ENCODE peak calls at places on chromosomes 7 and 10, in four cellular contexts. K is RWPE1, Z is AG10803, C is body of pancreas. F is an unnamed sample.

GRCh38 chr10:128993443-128993842 is 473.6 kb upstream of the MGMT start:
- DNase-seq in C (no peak), Z (no peak), K (no peak), F (no peak)

GRCh38 chr7:28005075-28005847 is 175.3 kb downstream of the JAZF1 start:
- DNase-seq in K (no peak), C (no peak), Z (peak), F (no peak)

GRCh38 chr7:33040803-33041516 is 21.6 kb downstream of the NT5C3A start:
- DNase-seq in C (peak), K (peak), Z (no peak), F (peak)

GRCh38 chr10:114876602-114877300 is 55.2 kb downstream of the FHIP2A start:
- DNase-seq in C (peak), K (peak), Z (peak), F (peak)

GRCh38 chr7:22728416-22729029 is 1.5 kb downstream of the IL6 start:
- DNase-seq in C (no peak), K (peak), Z (peak), F (no peak)

GRCh38 chr7:131619336-131620305 is 63.2 kb upstream of the PODXL start:
- DNase-seq in C (no peak), K (no peak), Z (no peak), F (no peak)

GRCh38 chr7:131606346-131607290 is 50.2 kb upstream of the PODXL start:
- DNase-seq in Z (no peak), C (no peak), K (no peak), F (no peak)

GRCh38 chr7:116327751-116328150 is 117.4 kb downstream of the TES start:
- DNase-seq in Z (peak), K (no peak), C (no peak), F (no peak)

GRCh38 chr7:35906191-35906908 is 105.5 kb downstream of the SEPTIN7 start:
- DNase-seq in Z (peak), K (peak), C (peak), F (peak)

GRCh38 chr10:37643187-37643586 is 214.2 kb downstream of the ZNF248 start:
- DNase-seq in K (no peak), C (no peak), Z (no peak), F (no peak)

GRCh38 chr7:155863721-155864151 is 51.5 kb upstream of the SHH start:
- DNase-seq in Z (no peak), C (no peak), K (no peak), F (no peak)

GRCh38 chr7:44388089-44388970 is 62.9 kb upstream of the CAMK2B start:
- DNase-seq in K (no peak), C (no peak), Z (no peak), F (no peak)

GRCh38 chr10:306654-307185 is 171.5 kb downstream of the ZMYND11 start:
- DNase-seq in C (peak), Z (no peak), K (no peak), F (no peak)

GRCh38 chr10:17781856-17782255 is 27.3 kb upstream of the MRC1 start:
- DNase-seq in C (no peak), Z (no peak), K (no peak), F (no peak)

GRCh38 chr10:18647151-18647550 is 4.2 kb downstream of the NSUN6 start:
- DNase-seq in C (no peak), Z (no peak), K (no peak), F (no peak)

GRCh38 chr7:130356121-130356759 is 11.6 kb downstream of the CPA5 start:
- DNase-seq in Z (peak), K (peak), C (peak), F (no peak)

GRCh38 chr10:118840071-118840775 is 85.5 kb upstream of the CACUL1 start:
- DNase-seq in C (no peak), K (peak), Z (no peak), F (no peak)

GRCh38 chr10:4943821-4944220 is 19.4 kb upstream of the AKR1C1 start:
- DNase-seq in Z (no peak), K (no peak), C (no peak), F (no peak)

GRCh38 chr7:94376281-94376680 is 18.4 kb upstream of the COL1A2 start:
- DNase-seq in C (no peak), K (no peak), Z (no peak), F (no peak)

GRCh38 chr7:164882-165660 is 27.3 kb upstream of the FAM20C start:
- DNase-seq in Z (no peak), C (peak), K (no peak), F (no peak)

GRCh38 chr10:69721690-69722310 is 79.9 kb upstream of the COL13A1 start:
- DNase-seq in C (no peak), Z (peak), K (no peak), F (no peak)

GRCh38 chr7:37674534-37674933 is 9.0 kb upstream of the GPR141 start:
- DNase-seq in Z (no peak), C (no peak), K (no peak), F (no peak)

GRCh38 chr10:3080608-3081007 is 13.3 kb downstream of the PFKP start:
- DNase-seq in C (no peak), Z (no peak), K (no peak), F (no peak)
- TF ChIP-seq CTCF in C (no peak), Z (no peak), K (no peak), F (no peak)

DNA sequence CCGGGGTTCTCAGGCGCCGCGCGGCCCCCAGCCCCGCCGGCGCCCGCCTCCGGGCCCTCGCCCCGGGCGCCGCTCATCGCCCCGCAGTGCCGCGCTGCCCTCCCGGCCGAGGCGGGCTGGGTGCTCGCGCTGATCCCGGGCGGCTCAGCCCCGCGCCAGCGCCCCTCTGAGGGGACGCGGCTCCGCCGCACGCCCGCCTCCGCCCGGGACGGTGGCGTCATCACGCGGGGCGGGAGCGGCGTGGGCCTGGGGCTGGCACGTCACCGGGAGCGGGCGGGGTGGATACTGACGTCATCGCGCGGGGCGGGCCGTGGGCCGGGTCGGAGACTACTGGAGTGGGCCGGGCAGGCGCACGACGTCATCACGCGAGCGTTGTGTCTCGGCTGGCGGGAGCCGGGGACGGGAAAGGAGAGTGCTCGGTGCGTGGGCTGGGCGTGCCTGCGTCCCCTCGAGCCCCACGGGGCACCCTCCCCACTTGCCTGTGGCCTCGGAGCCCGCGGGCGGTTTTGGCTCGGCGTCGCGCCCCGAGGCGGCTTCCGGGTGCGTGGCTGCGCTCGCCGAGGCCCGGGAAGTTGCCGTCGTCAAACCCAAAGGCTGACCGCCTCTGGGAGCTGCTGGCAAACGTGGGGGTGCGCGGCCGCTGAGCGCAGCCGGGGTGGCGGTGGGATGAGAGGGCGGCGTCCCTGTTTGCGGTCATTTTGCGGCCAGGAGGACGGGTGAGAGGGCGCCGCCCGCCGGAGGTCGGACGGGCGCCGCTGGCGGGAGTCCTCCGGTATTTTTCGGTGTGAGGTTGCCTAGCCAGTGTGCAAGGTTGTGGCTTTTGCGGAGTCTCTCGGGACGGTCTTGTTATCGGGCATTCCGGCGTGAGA is at the start of gene ESYT2:
- DNase-seq in C (peak), Z (peak), K (peak), F (peak)
- TF ChIP-seq CTCF in C (no peak), Z (no peak), K (peak), F (no peak)

DNA sequence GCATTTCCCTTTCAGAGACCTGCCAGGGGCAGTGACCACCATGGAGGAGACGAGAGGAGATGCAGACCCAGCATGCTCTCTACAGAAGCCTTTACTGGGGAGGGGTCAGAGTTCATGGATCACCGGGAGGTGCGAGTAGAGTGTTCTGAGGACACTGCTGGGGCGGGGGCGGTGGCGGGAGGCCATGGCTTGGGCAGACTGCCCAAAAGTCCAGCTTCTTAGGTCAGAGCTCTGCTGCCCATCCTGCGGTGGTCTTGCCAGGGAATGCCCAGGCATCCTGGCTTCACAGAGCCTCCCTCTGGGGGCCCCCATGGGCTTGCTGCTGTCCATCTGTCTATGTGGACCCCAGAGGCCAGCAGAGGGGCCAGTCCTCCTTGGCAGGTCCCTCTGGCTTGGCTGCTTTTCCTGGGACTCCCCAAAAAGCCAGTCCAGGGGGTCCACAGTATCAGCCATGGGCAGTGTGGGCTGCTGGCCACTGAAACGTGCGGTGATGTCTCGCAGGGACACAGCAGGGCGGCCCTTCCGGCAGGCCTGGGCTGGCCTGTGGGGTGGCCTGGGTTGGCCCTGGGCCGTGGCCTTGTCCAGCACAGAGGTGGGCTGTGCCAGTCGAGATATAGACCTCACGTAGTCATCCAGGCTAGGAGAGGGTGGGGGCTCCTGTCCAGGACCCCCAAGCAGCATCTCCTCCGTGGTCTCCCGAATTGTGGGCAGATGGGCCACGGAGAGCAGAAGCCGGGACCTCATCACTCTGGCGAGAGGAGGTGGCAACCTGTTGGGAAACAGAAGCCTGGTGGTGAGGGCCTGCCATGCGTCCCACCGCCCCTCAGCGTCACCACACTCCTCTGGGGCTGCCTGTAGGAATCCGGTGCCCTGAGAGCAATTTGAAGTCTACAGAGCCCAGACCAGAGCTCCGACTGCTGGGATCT is 1.1 kb downstream of the DEPP1 start:
- DNase-seq in C (peak), Z (no peak), K (no peak), F (no peak)
- TF ChIP-seq CTCF in C (no peak), Z (no peak), K (no peak), F (no peak)

GRCh38 chr10:97117372-97117771 is 68.4 kb downstream of the SLIT1 start:
- DNase-seq in Z (no peak), K (peak), C (no peak), F (no peak)
- TF ChIP-seq CTCF in Z (peak), K (no peak), C (no peak), F (no peak)

F was measured in GM20000.